ENCODE peak calls at places on chromosomes 7 and 10, in four cellular contexts. One of them, this sample, is unnamed.

GRCh38 chr10:56269181-56269580 is 91.9 kb downstream of the ZWINT start:
- DNase-seq in testis: no peak
- DNase-seq in PC-9: no peak
- DNase-seq in Peyer's patch: no peak
- DNase-seq in this sample: no peak

GRCh38 chr10:68899186-68899745 is 1.8 kb upstream of the DDX50 start:
- DNase-seq in testis: no peak
- DNase-seq in PC-9: no peak
- DNase-seq in Peyer's patch: no peak
- DNase-seq in this sample: no peak

GRCh38 chr7:30464231-30464660 is 14.3 kb downstream of the NOD1 start:
- DNase-seq in testis: no peak
- DNase-seq in PC-9: no peak
- DNase-seq in Peyer's patch: no peak
- DNase-seq in this sample: no peak

GRCh38 chr10:126592901-126593300 is 77.6 kb downstream of the C10orf90 start:
- DNase-seq in testis: no peak
- DNase-seq in PC-9: no peak
- DNase-seq in Peyer's patch: no peak
- DNase-seq in this sample: no peak

GRCh38 chr7:100053201-100053600 is 3.6 kb downstream of the ZSCAN21 start:
- DNase-seq in testis: peak; percentile 47
- DNase-seq in PC-9: peak; percentile 34
- DNase-seq in Peyer's patch: no peak
- DNase-seq in this sample: peak; percentile 12

GRCh38 chr7:4202954-4203353 is 479.1 kb upstream of the FOXK1 start:
- DNase-seq in testis: no peak
- DNase-seq in PC-9: no peak
- DNase-seq in Peyer's patch: no peak
- DNase-seq in this sample: no peak

GRCh38 chr10:43890124-43890523 is 241.4 kb upstream of the ZNF32 start:
- DNase-seq in testis: no peak
- DNase-seq in PC-9: no peak
- DNase-seq in Peyer's patch: no peak
- DNase-seq in this sample: no peak

GRCh38 chr10:43340619-43341018 is 30.8 kb upstream of the FXYD4 start:
- DNase-seq in testis: no peak
- DNase-seq in PC-9: peak; percentile 74
- DNase-seq in Peyer's patch: no peak
- DNase-seq in this sample: no peak

GRCh38 chr7:155198206-155198892 is 99.3 kb upstream of the INSIG1 start:
- DNase-seq in testis: no peak
- DNase-seq in PC-9: no peak
- DNase-seq in Peyer's patch: no peak
- DNase-seq in this sample: no peak

GRCh38 chr7:156279635-156280034 is 360.9 kb upstream of the RNF32 start:
- DNase-seq in testis: no peak
- DNase-seq in PC-9: no peak
- DNase-seq in Peyer's patch: no peak
- DNase-seq in this sample: no peak

DNA sequence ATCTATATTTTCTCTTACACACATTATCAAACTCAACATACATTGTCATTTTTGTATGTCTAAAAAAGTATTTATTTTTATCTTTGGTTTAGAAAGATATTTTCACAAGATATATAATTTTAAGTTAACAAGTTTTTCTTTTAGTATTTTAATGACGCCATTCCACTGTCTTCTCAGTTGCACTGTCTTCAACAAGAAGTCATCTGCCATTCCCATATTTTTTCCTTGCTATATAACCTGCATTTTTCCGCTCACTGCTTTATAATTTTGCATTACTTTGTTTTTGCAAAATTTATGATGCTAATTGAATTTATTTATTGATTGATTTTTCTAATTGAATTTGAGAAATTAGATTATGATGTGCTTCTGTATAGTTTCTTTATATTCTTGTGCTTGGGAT is 357.8 kb upstream of the RNF32 start:
- DNase-seq in testis: no peak
- DNase-seq in PC-9: no peak
- DNase-seq in Peyer's patch: no peak
- DNase-seq in this sample: no peak
- H3K27me3 ChIP-seq in testis: no peaks in the 10 kb centered on the region
- H3K27me3 ChIP-seq in PC-9: peaks cover 65% of the 10 kb centered on the region
- H3K27me3 ChIP-seq in Peyer's patch: no peaks in the 10 kb centered on the region
- H3K27me3 ChIP-seq in this sample: no peaks in the 10 kb centered on the region

DNA sequence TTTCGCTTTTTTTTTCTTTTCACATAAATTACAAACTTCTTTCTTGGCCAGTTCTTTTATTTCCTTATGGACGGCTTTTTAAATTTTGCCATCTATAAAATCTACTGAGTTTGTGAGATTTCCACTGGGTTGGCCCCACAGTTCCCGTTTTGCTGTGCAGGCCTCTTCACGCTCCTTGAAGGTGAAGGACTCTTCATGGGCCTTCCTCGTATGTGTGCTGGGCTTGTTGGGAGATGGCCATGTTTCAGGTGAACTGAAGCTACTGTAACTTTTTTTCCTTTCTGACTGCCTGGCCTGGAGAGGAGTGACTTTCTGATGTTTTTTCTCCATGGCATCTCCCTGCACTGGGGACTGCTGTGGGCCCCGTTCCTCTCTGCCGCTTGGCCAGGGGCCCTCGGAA is 262.4 kb downstream of the COBL start:
- DNase-seq in testis: no peak
- DNase-seq in PC-9: no peak
- DNase-seq in Peyer's patch: no peak
- DNase-seq in this sample: no peak
- H3K27me3 ChIP-seq in testis: no peaks in the 10 kb centered on the region
- H3K27me3 ChIP-seq in PC-9: no peaks in the 10 kb centered on the region
- H3K27me3 ChIP-seq in Peyer's patch: no peaks in the 10 kb centered on the region
- H3K27me3 ChIP-seq in this sample: no peaks in the 10 kb centered on the region

GRCh38 chr7:37445800-37446199 is 2.9 kb downstream of the ELMO1 start:
- DNase-seq in testis: no peak
- DNase-seq in PC-9: no peak
- DNase-seq in Peyer's patch: no peak
- DNase-seq in this sample: no peak
- H3K27me3 ChIP-seq in testis: no peaks in the 10 kb centered on the region
- H3K27me3 ChIP-seq in PC-9: peaks cover 29% of the 10 kb centered on the region
- H3K27me3 ChIP-seq in Peyer's patch: no peaks in the 10 kb centered on the region
- H3K27me3 ChIP-seq in this sample: no peaks in the 10 kb centered on the region

DNA sequence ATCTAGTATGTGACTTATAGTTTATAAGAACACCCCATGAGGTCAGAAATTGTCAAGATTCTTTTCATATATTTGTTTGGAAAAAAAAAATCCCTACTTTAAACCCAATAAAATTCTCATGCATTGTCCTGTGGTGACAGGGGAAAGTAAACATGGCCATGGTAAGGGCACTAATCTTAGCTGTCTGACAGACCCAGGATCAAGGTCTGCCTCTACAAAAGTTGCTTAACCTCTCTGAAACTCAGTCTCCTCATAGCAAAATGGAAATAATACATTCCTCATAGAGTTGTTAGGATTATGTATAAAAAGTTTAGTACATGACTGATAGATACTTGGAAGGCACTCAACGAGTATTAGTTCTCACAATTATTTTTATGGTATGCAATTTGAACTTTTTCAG is 22.3 kb upstream of the AKAP9 start:
- DNase-seq in testis: no peak
- DNase-seq in PC-9: no peak
- DNase-seq in Peyer's patch: no peak
- DNase-seq in this sample: no peak
- H3K27me3 ChIP-seq in testis: no peaks in the 10 kb centered on the region
- H3K27me3 ChIP-seq in PC-9: no peaks in the 10 kb centered on the region
- H3K27me3 ChIP-seq in Peyer's patch: no peaks in the 10 kb centered on the region
- H3K27me3 ChIP-seq in this sample: peaks cover 4% of the 10 kb centered on the region

GRCh38 chr7:22278660-22279059 is 78.3 kb downstream of the RAPGEF5 start:
- DNase-seq in testis: no peak
- DNase-seq in PC-9: no peak
- DNase-seq in Peyer's patch: no peak
- DNase-seq in this sample: no peak
- H3K27me3 ChIP-seq in testis: no peaks in the 10 kb centered on the region
- H3K27me3 ChIP-seq in PC-9: no peaks in the 10 kb centered on the region
- H3K27me3 ChIP-seq in Peyer's patch: no peaks in the 10 kb centered on the region
- H3K27me3 ChIP-seq in this sample: peaks cover 2% of the 10 kb centered on the region

GRCh38 chr10:92734288-92734687 is 44.5 kb downstream of the HHEX start:
- DNase-seq in testis: no peak
- DNase-seq in PC-9: no peak
- DNase-seq in Peyer's patch: no peak
- DNase-seq in this sample: no peak
- H3K27me3 ChIP-seq in testis: no peaks in the 10 kb centered on the region
- H3K27me3 ChIP-seq in PC-9: no peaks in the 10 kb centered on the region
- H3K27me3 ChIP-seq in Peyer's patch: no peaks in the 10 kb centered on the region
- H3K27me3 ChIP-seq in this sample: no peaks in the 10 kb centered on the region

This sample was measured in CD8-positive, alpha-beta T cell.